ENCODE peak calls at places on chromosomes 12 and 14, in four cellular contexts. S is fibroblast of villous mesenchyme, D is globus pallidus, Z is D341Med. U is an unnamed sample.

GRCh38 chr12:111121840-111122239 is 201.5 kb upstream of the MYL2 start:
- DNase-seq in Z (peak), D (no peak), S (no peak), U (no peak)

GRCh38 chr14:51996148-51996746 is 6.9 kb downstream of the RTRAF start:
- DNase-seq in S (peak), D (peak), Z (no peak), U (peak)

GRCh38 chr12:82351390-82351789 is 6.8 kb downstream of the CCDC59 start:
- DNase-seq in S (no peak), Z (no peak), D (no peak), U (no peak)

GRCh38 chr12:67917811-67918210 is 71.4 kb upstream of the IFNG-AS1 start:
- DNase-seq in D (no peak), S (no peak), Z (no peak), U (no peak)

GRCh38 chr12:442235-442884 is 17.4 kb upstream of the B4GALNT3 start:
- DNase-seq in S (peak), D (peak), Z (peak), U (peak)

GRCh38 chr14:105089746-105090492 is 24.7 kb upstream of the GPR132 start:
- DNase-seq in D (no peak), Z (peak), S (no peak), U (no peak)

GRCh38 chr12:130364578-130364977 is 26.9 kb downstream of the PIWIL1 start:
- DNase-seq in D (no peak), S (no peak), Z (no peak), U (no peak)

GRCh38 chr12:115398311-115398781 is 714.4 kb upstream of the TBX3 start:
- DNase-seq in Z (no peak), S (peak), D (no peak), U (peak)

GRCh38 chr12:19695244-19696098 is 256.2 kb downstream of the AEBP2 start:
- DNase-seq in S (peak), D (no peak), Z (no peak), U (no peak)

GRCh38 chr14:69674546-69675245 is 63.3 kb downstream of the SUSD6 start:
- DNase-seq in D (no peak), Z (no peak), S (no peak), U (no peak)

GRCh38 chr12:48925218-48925871 is at the start of gene FKBP11:
- DNase-seq in D (no peak), Z (peak), S (peak), U (peak)

GRCh38 chr12:3553681-3554546 is 62.9 kb downstream of the PRMT8 start:
- DNase-seq in D (no peak), Z (no peak), S (no peak), U (no peak)

GRCh38 chr14:69955855-69956567 is 76.8 kb downstream of the SMOC1 start:
- DNase-seq in D (peak), Z (no peak), S (no peak), U (no peak)

GRCh38 chr14:103522649-103523582 is at the start of gene CKB:
- DNase-seq in S (peak), Z (peak), D (peak), U (peak)

GRCh38 chr12:125143491-125143890 is 78.3 kb downstream of the AACS start:
- DNase-seq in D (no peak), Z (no peak), S (peak), U (peak)

GRCh38 chr12:121801601-121802484 is 2.0 kb upstream of the SETD1B start:
- DNase-seq in D (peak), Z (no peak), S (peak), U (peak)

GRCh38 chr12:119994892-119995658 is 6.0 kb downstream of the BICDL1 start:
- DNase-seq in Z (no peak), D (no peak), S (no peak), U (no peak)

GRCh38 chr12:34395056-34396005 is 373.0 kb downstream of the ALG10 start:
- DNase-seq in Z (peak), D (no peak), S (no peak), U (no peak)

GRCh38 chr12:131829351-131829794 is 1.2 kb downstream of the MMP17 start:
- DNase-seq in Z (no peak), D (peak), S (peak), U (peak)

GRCh38 chr12:53495903-53496751 is 3.1 kb downstream of the MAP3K12 start:
- DNase-seq in D (no peak), S (peak), Z (no peak), U (peak)

GRCh38 chr14:105168496-105168978 is at the start of gene JAG2:
- DNase-seq in Z (peak), D (no peak), S (no peak), U (no peak)

GRCh38 chr12:13603951-13604350 is 377.5 kb downstream of the GRIN2B start:
- DNase-seq in S (no peak), D (no peak), Z (no peak), U (no peak)

GRCh38 chr14:54625158-54625557 is 58.2 kb downstream of the SAMD4A start:
- DNase-seq in S (peak), D (no peak), Z (no peak), U (peak)

GRCh38 chr12:12881495-12881894 is 9.9 kb upstream of the GPRC5A start:
- DNase-seq in D (no peak), Z (no peak), S (peak), U (no peak)

GRCh38 chr14:105993814-105994213 is 467.4 kb downstream of the TMEM121 start:
- DNase-seq in D (no peak), S (no peak), Z (no peak), U (no peak)